ENCODE peak calls at places on chromosomes 4 and X, in nine cellular contexts. R, Z, Q, C, D, P, T, G and V are unnamed samples.

GRCh38 chrX:130105226-130105625 is 5.1 kb downstream of the ELF4 start:
- DNase-seq in C (no peak), Z (no peak), G (no peak), P (no peak), Q (peak), T (no peak), D (no peak), R (no peak), V (no peak)

GRCh38 chr4:54561940-54562339 is 95.8 kb upstream of the KIT start:
- DNase-seq in Z (no peak), G (no peak), Q (no peak), R (no peak), T (no peak), P (no peak), C (no peak), D (no peak), V (no peak)

GRCh38 chr4:53119685-53120084 is 246.2 kb downstream of the SCFD2 start:
- DNase-seq in P (no peak), Q (peak), R (no peak), T (no peak), C (no peak), D (peak), G (peak), Z (no peak), V (peak)

GRCh38 chr4:128876194-128876593 is 66.7 kb downstream of the JADE1 start:
- DNase-seq in T (no peak), C (no peak), R (no peak), Q (no peak), G (no peak), Z (no peak), P (no peak), D (no peak), V (no peak)

GRCh38 chr4:26732356-26732755 is 128.3 kb upstream of the STIM2 start:
- DNase-seq in T (no peak), Q (no peak), D (no peak), C (no peak), P (no peak), G (no peak), R (no peak), Z (no peak), V (no peak)

GRCh38 chr4:4480685-4481393 is 61.0 kb downstream of the STX18 start:
- DNase-seq in D (no peak), R (no peak), Z (no peak), Q (no peak), G (peak), C (no peak), T (no peak), P (no peak), V (no peak)

GRCh38 chr4:128600996-128601857 is 208.3 kb upstream of the JADE1 start:
- DNase-seq in G (peak), C (peak), P (no peak), Z (peak), Q (peak), R (no peak), T (no peak), D (peak), V (peak)

GRCh38 chrX:19799319-19800182 is 87.8 kb downstream of the SH3KBP1 start:
- DNase-seq in D (peak), R (no peak), Q (peak), T (no peak), P (no peak), C (no peak), G (peak), Z (no peak), V (peak)

GRCh38 chr4:165398570-165398969 is 19.8 kb downstream of the CPE start:
- DNase-seq in G (no peak), C (no peak), Z (no peak), R (no peak), Q (peak), D (no peak), T (no peak), P (no peak), V (no peak)

GRCh38 chrX:115560211-115560977 is 580 bp upstream of the PLS3 start:
- DNase-seq in Q (peak), D (peak), C (no peak), G (no peak), T (no peak), P (no peak), R (no peak), Z (no peak), V (peak)

GRCh38 chr4:3481783-3482397 is 18.8 kb downstream of the DOK7 start:
- DNase-seq in Q (no peak), D (no peak), P (no peak), R (no peak), C (no peak), Z (no peak), T (no peak), G (no peak), V (no peak)

GRCh38 chr4:81688085-81688484 is 216.4 kb upstream of the RASGEF1B start:
- DNase-seq in C (no peak), G (no peak), P (no peak), R (no peak), Q (no peak), D (no peak), T (no peak), Z (no peak), V (no peak)

GRCh38 chr4:89586318-89586717 is 250.6 kb downstream of the SNCA start:
- DNase-seq in C (no peak), T (no peak), Q (peak), G (no peak), Z (no peak), D (no peak), R (no peak), P (no peak), V (no peak)

GRCh38 chr4:120703908-120704307 is 218.6 kb downstream of the PRDM5 start:
- DNase-seq in Q (no peak), T (no peak), D (no peak), R (no peak), P (no peak), Z (no peak), C (no peak), G (no peak), V (no peak)

GRCh38 chr4:71195932-71196331 is 142.9 kb upstream of the SLC4A4 start:
- DNase-seq in R (no peak), Z (no peak), C (no peak), G (no peak), Q (peak), D (peak), P (no peak), T (no peak), V (no peak)

GRCh38 chr4:94567811-94568210 is 116.1 kb downstream of the PDLIM5 start:
- DNase-seq in R (no peak), Q (no peak), C (no peak), P (no peak), G (no peak), D (no peak), Z (no peak), T (no peak), V (no peak)

GRCh38 chrX:71228063-71228642 is 5.1 kb downstream of the GJB1 start:
- DNase-seq in D (no peak), Z (no peak), C (no peak), R (no peak), Q (no peak), G (no peak), T (no peak), P (no peak), V (no peak)

GRCh38 chrX:39654183-39654925 is 443.4 kb downstream of the BCOR start:
- DNase-seq in Q (no peak), R (no peak), P (no peak), C (no peak), Z (no peak), G (no peak), T (no peak), D (no peak), V (no peak)

GRCh38 chrX:99301990-99302389 is 1108.1 kb downstream of the PCDH19 start:
- DNase-seq in Z (no peak), Q (no peak), G (no peak), R (no peak), P (no peak), D (no peak), T (no peak), C (no peak), V (no peak)

GRCh38 chr4:142637654-142638053 is 208.4 kb downstream of the INPP4B start:
- DNase-seq in Z (no peak), T (no peak), P (no peak), D (no peak), R (no peak), Q (no peak), C (no peak), G (no peak), V (no peak)

GRCh38 chrX:12332786-12333347 is 194.6 kb downstream of the FRMPD4 start:
- DNase-seq in D (no peak), C (no peak), P (no peak), T (no peak), Z (no peak), R (no peak), G (no peak), Q (peak), V (no peak)

GRCh38 chr4:41963105-41963504 is 18.5 kb upstream of the DCAF4L1 start:
- DNase-seq in C (no peak), Q (peak), P (no peak), R (no peak), T (no peak), D (no peak), Z (no peak), G (no peak), V (peak)

GRCh38 chr4:73885570-73886230 is 16.5 kb downstream of the CXCL1 start:
- DNase-seq in Q (no peak), D (peak), G (no peak), C (no peak), P (no peak), Z (no peak), T (no peak), R (no peak), V (no peak)

GRCh38 chr4:185282968-185283367 is 73.6 kb downstream of the SNX25 start:
- DNase-seq in T (no peak), G (no peak), C (no peak), P (no peak), Q (peak), R (no peak), Z (no peak), D (no peak), V (no peak)

GRCh38 chr4:95129708-95130343 is 372.1 kb downstream of the BMPR1B start:
- DNase-seq in R (no peak), D (peak), G (no peak), C (no peak), Z (no peak), P (no peak), T (peak), Q (peak), V (peak)

GRCh38 chrX:114611018-114611619 is 27.2 kb downstream of the HTR2C start:
- DNase-seq in C (no peak), T (no peak), Z (no peak), R (no peak), D (peak), Q (peak), G (no peak), P (no peak), V (peak)

GRCh38 chr4:9800878-9801277 is 19.4 kb downstream of the DRD5 start:
- DNase-seq in P (no peak), C (no peak), Q (no peak), T (no peak), Z (no peak), G (peak), D (peak), R (no peak), V (no peak)

GRCh38 chr4:144615182-144615581 is 30.8 kb upstream of the HHIP start:
- DNase-seq in P (no peak), G (no peak), C (no peak), Q (no peak), R (no peak), D (peak), Z (no peak), T (no peak), V (no peak)

GRCh38 chr4:158229768-158230167 is 19.5 kb downstream of the TMEM144 start:
- DNase-seq in Q (no peak), Z (no peak), P (no peak), C (no peak), D (no peak), T (no peak), R (no peak), G (no peak), V (no peak)

GRCh38 chr4:39406763-39407583 is at the start of gene KLB:
- DNase-seq in T (no peak), Q (no peak), C (no peak), P (no peak), R (no peak), D (no peak), Z (no peak), G (no peak), V (no peak)

GRCh38 chrX:130803537-130803936 is 99.5 kb downstream of the ENOX2 start:
- DNase-seq in R (no peak), D (no peak), G (no peak), T (no peak), Z (no peak), P (no peak), Q (no peak), C (no peak), V (no peak)

GRCh38 chr4:185011408-185011807 is 6.9 kb upstream of the HELT start:
- DNase-seq in D (peak), R (no peak), C (no peak), Z (no peak), Q (no peak), G (no peak), T (no peak), P (no peak), V (no peak)

GRCh38 chrX:29691044-29691443 is 524.3 kb upstream of the MAGEB2 start:
- DNase-seq in C (no peak), D (no peak), R (no peak), P (no peak), Z (no peak), T (no peak), Q (no peak), G (no peak), V (no peak)

GRCh38 chr4:169582203-169582602 is 30.2 kb downstream of the NEK1 start:
- DNase-seq in R (no peak), C (no peak), Q (no peak), G (no peak), T (no peak), Z (no peak), D (no peak), P (no peak), V (no peak)

GRCh38 chr4:99885063-99885664 is 9.1 kb downstream of the LAMTOR3 start:
- DNase-seq in Z (no peak), D (no peak), P (no peak), Q (peak), T (no peak), R (no peak), C (no peak), G (no peak), V (peak)

GRCh38 chrX:120036704-120037103 is 40.8 kb downstream of the RHOXF2B start:
- DNase-seq in P (no peak), G (no peak), R (no peak), D (no peak), T (no peak), Z (no peak), Q (no peak), C (no peak), V (no peak)